ENCODE peak calls at places on chromosomes 2 and 18, in seven cellular contexts. J is AG04450, T is choroid plexus epithelial cell, E is cardiac fibroblast, M is tibial nerve, R is right lobe of liver, I is HCT116. F is an unnamed sample.

GRCh38 chr2:206799083-206799482 is 33.7 kb downstream of the FASTKD2 start:
- DNase-seq in J (no peak), T (peak; percentile 75), E (peak; percentile 50), M (no peak), R (no peak), I (no peak), F (peak; percentile 38)

GRCh38 chr2:199975297-199975895 is 20.0 kb downstream of the MAIP1 start:
- DNase-seq in J (no peak), T (peak; percentile 66), E (peak; percentile 60), M (no peak), R (no peak), I (peak; percentile 19), F (peak; percentile 57)

GRCh38 chr18:41126541-41127235 is 828.3 kb upstream of the PIK3C3 start:
- DNase-seq in J (no peak), T (peak; percentile 62), E (peak; percentile 83), M (no peak), R (no peak), I (no peak), F (peak; percentile 4)

GRCh38 chr2:214401580-214401979 is 9.3 kb upstream of the VWC2L start:
- DNase-seq in J (no peak), T (no peak), E (no peak), M (no peak), R (no peak), I (no peak), F (no peak)

GRCh38 chr2:132392211-132392610 is 24.4 kb upstream of the GPR39 start:
- DNase-seq in J (no peak), T (no peak), E (no peak), M (no peak), R (no peak), I (no peak), F (no peak)

GRCh38 chr2:122639721-122640120 is 884.3 kb downstream of the TSN start:
- DNase-seq in J (no peak), T (no peak), E (no peak), M (no peak), R (no peak), I (no peak), F (no peak)

GRCh38 chr2:140687825-140688224 is 1443.0 kb downstream of the LRP1B start:
- DNase-seq in J (no peak), T (no peak), E (no peak), M (no peak), R (no peak), I (no peak), F (no peak)

GRCh38 chr2:201502713-201503112 is 51.2 kb downstream of the STRADB start:
- DNase-seq in J (no peak), T (no peak), E (no peak), M (no peak), R (no peak), I (no peak), F (no peak)

GRCh38 chr2:18814387-18814786 is 225.0 kb upstream of the NT5C1B start:
- DNase-seq in J (peak; percentile 58), T (peak; percentile 91), E (peak; percentile 62), M (no peak), R (no peak), I (no peak), F (peak; percentile 81)

GRCh38 chr2:31270871-31271270 is 36.9 kb downstream of the EHD3 start:
- DNase-seq in J (no peak), T (no peak), E (no peak), M (no peak), R (no peak), I (no peak), F (peak; percentile 51)

GRCh38 chr2:25388491-25388890 is 46.8 kb upstream of the DNMT3A start:
- DNase-seq in J (no peak), T (no peak), E (no peak), M (no peak), R (no peak), I (no peak), F (no peak)

GRCh38 chr2:217886720-217887309 is 116.0 kb downstream of the TNS1 start:
- DNase-seq in J (peak; percentile 55), T (peak; percentile 86), E (peak; percentile 82), M (no peak), R (peak; percentile 65), I (peak; percentile 48), F (peak; percentile 74)

GRCh38 chr2:85792783-85793441 is 39.1 kb downstream of the ATOH8 start:
- DNase-seq in J (peak; percentile 43), T (peak; percentile 90), E (peak; percentile 89), M (no peak), R (no peak), I (no peak), F (peak; percentile 77)

DNA sequence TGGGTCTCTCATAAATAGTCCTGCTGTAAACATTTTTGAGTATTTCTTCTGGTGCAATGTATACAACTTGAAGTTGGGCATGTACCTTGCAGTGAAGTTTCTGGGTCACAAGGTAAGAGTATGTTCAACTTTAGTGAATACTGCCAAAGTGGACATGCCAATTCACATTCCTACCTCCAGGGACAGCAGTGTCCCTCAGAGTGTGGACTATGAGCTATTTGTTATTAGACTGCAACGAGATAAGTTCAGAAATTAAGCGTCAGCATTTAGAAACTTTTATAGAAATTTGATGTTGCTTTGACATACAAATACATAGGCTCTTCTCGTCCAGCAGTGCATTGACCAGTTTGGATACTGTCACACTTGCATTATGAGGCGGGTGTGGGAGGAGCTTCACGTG is 7.2 kb upstream of the ACKR3 start:
- DNase-seq in J (no peak), T (peak; percentile 47), E (peak; percentile 16), M (no peak), R (no peak), I (peak; percentile 41), F (no peak)
- TF ChIP-seq CTCF in J (peak; percentile 48), T (peak; percentile 72), E (peak; percentile 30), M (peak; percentile 73), R (peak; percentile 69), I (peak; percentile 94), F (peak; percentile 66)

GRCh38 chr2:142176941-142177340 is 46.1 kb upstream of the LRP1B start:
- DNase-seq in J (no peak), T (no peak), E (no peak), M (no peak), R (no peak), I (no peak), F (no peak)

GRCh38 chr2:142179686-142180085 is 48.9 kb upstream of the LRP1B start:
- DNase-seq in J (no peak), T (no peak), E (no peak), M (no peak), R (no peak), I (no peak), F (no peak)

GRCh38 chr2:142178604-142179003 is 47.8 kb upstream of the LRP1B start:
- DNase-seq in J (no peak), T (no peak), E (no peak), M (no peak), R (no peak), I (no peak), F (no peak)

GRCh38 chr2:142175917-142176316 is 45.1 kb upstream of the LRP1B start:
- DNase-seq in J (no peak), T (peak; percentile 45), E (no peak), M (no peak), R (no peak), I (no peak), F (no peak)

GRCh38 chr2:142180820-142181533 is 50.2 kb upstream of the LRP1B start:
- DNase-seq in J (no peak), T (peak; percentile 65), E (peak; percentile 54), M (no peak), R (peak; percentile 20), I (peak; percentile 48), F (peak; percentile 33)
- TF ChIP-seq CTCF in J (peak; percentile 65), T (peak; percentile 79), E (peak; percentile 77), M (no peak), R (peak; percentile 32), I (peak; percentile 90), F (peak; percentile 66)

GRCh38 chr18:63320041-63320689 is 596 bp upstream of the BCL2 start:
- DNase-seq in J (peak; percentile 41), T (peak; percentile 82), E (peak; percentile 85), M (peak; percentile 80), R (peak; percentile 84), I (peak; percentile 29), F (peak; percentile 77)
- TF ChIP-seq CTCF in J (no peak), T (no peak), E (no peak), M (peak; percentile 57), R (no peak), I (no peak), F (no peak)

GRCh38 chr2:182784777-182785176 is 68.7 kb downstream of the DNAJC10 start:
- DNase-seq in J (no peak), T (peak; percentile 82), E (peak; percentile 65), M (no peak), R (no peak), I (peak; percentile 28), F (peak; percentile 61)
- TF ChIP-seq CTCF in J (peak; percentile 71), T (peak; percentile 60), E (peak; percentile 47), M (peak; percentile 47), R (peak; percentile 62), I (peak; percentile 68), F (peak; percentile 63)

DNA sequence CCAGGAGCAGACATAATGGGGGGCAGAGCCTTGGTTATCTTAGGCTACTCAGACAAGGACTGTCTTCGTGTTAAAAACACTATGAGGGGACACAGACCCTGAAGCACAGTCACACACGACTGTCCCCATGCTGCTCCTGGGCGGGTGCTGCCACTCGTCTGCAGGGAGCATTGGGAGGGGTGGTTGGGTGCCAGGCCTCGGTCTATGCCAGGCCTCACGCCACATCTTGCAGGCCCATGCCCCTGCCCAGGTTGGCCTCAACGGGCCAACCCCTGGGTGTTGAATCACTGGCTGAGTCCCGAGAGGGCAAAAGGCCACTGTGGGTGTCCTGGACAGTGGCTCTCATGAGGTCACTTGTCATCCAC is 97.9 kb downstream of the USP40 start:
- DNase-seq in J (no peak), T (no peak), E (no peak), M (no peak), R (no peak), I (no peak), F (no peak)
- TF ChIP-seq CTCF in J (no peak), T (no peak), E (no peak), M (no peak), R (no peak), I (no peak), F (no peak)